ENCODE peak calls at places on chromosome 1, in eight cellular contexts. D, V, K, Z, W, L, Y and R are unnamed samples.

GRCh38 chr1:228087771-228088251 is 5.3 kb downstream of the ARF1 start:
- DNase-seq in D (no peak), V (no peak), K (no peak), Z (no peak), W (no peak), L (peak; percentile 36), Y (no peak), R (no peak)

GRCh38 chr1:29330856-29331255 is 94.5 kb downstream of the PTPRU start:
- DNase-seq in D (no peak), V (no peak), K (no peak), Z (no peak), W (no peak), L (no peak), Y (no peak), R (no peak)

GRCh38 chr1:43235451-43236121 is 34.2 kb upstream of the TMEM125 start:
- DNase-seq in D (no peak), V (no peak), K (no peak), Z (no peak), W (no peak), L (no peak), Y (no peak), R (no peak)

GRCh38 chr1:201709564-201710295 is 119.2 kb upstream of the IPO9 start:
- DNase-seq in D (no peak), V (peak; percentile 20), K (peak; percentile 10), Z (peak; percentile 64), W (peak; percentile 65), L (peak; percentile 47), Y (peak; percentile 54), R (no peak)

GRCh38 chr1:23902611-23903278 is 10.4 kb downstream of the CNR2 start:
- DNase-seq in D (no peak), V (no peak), K (no peak), Z (no peak), W (no peak), L (no peak), Y (no peak), R (no peak)

GRCh38 chr1:182389619-182390047 is 2.0 kb downstream of the GLUL start:
- DNase-seq in D (no peak), V (no peak), K (no peak), Z (peak; percentile 9), W (no peak), L (no peak), Y (no peak), R (no peak)

GRCh38 chr1:151799179-151800022 is 5.8 kb downstream of the LINGO4 start:
- DNase-seq in D (no peak), V (no peak), K (no peak), Z (no peak), W (no peak), L (no peak), Y (no peak), R (no peak)

GRCh38 chr1:41359211-41360073 is 1.8 kb upstream of the FOXO6 start:
- DNase-seq in D (no peak), V (no peak), K (no peak), Z (no peak), W (no peak), L (no peak), Y (no peak), R (no peak)

GRCh38 chr1:22861764-22862440 is 110.8 kb downstream of the LACTBL1 start:
- DNase-seq in D (no peak), V (no peak), K (no peak), Z (no peak), W (no peak), L (no peak), Y (no peak), R (no peak)

GRCh38 chr1:1217621-1218523 is 3.9 kb upstream of the TNFRSF4 start:
- DNase-seq in D (no peak), V (peak; percentile 40), K (no peak), Z (no peak), W (no peak), L (no peak), Y (no peak), R (no peak)

GRCh38 chr1:64072089-64072835 is 131.2 kb upstream of the UBE2U start:
- DNase-seq in D (no peak), V (no peak), K (no peak), Z (no peak), W (no peak), L (no peak), Y (no peak), R (no peak)